ENCODE peak calls at places on chromosome 2, in four cellular contexts. L is NCI-H1105, O is H4, K is RPMI8226. S is an unnamed sample.

GRCh38 chr2:190929919-190930318 is 49.3 kb downstream of the GLS start:
- DNase-seq in L (no peak), O (no peak), K (no peak), S (no peak)

GRCh38 chr2:132627542-132627941 is 42.5 kb downstream of the LYPD1 start:
- DNase-seq in L (no peak), O (no peak), K (no peak), S (no peak)

GRCh38 chr2:183244300-183244849 is 120.1 kb downstream of the NUP35 start:
- DNase-seq in L (no peak), O (no peak), K (no peak), S (no peak)

GRCh38 chr2:168064011-168064998 is 183.1 kb downstream of the STK39 start:
- DNase-seq in L (no peak), O (no peak), K (no peak), S (no peak)

GRCh38 chr2:102055346-102055975 is 63.7 kb downstream of the IL1R2 start:
- DNase-seq in L (no peak), O (peak), K (no peak), S (no peak)

GRCh38 chr2:62409442-62409841 is 96.6 kb downstream of the TMEM17 start:
- DNase-seq in L (no peak), O (no peak), K (no peak), S (no peak)

GRCh38 chr2:207143474-207144190 is 22.1 kb downstream of the KLF7 start:
- DNase-seq in L (no peak), O (no peak), K (peak), S (peak)

GRCh38 chr2:37375721-37376399 is 31.4 kb downstream of the QPCT start:
- DNase-seq in L (no peak), O (no peak), K (peak), S (no peak)

GRCh38 chr2:100822587-100823248 is 2.8 kb downstream of the NPAS2 start:
- DNase-seq in L (no peak), O (no peak), K (no peak), S (no peak)

GRCh38 chr2:238700122-238700457 is 147.8 kb upstream of the TWIST2 start:
- DNase-seq in L (no peak), O (no peak), K (no peak), S (no peak)

GRCh38 chr2:84888401-84889276 is 7.8 kb upstream of the TRABD2A start:
- DNase-seq in L (no peak), O (peak), K (peak), S (peak)

GRCh38 chr2:104250635-104251034 is 603.3 kb upstream of the POU3F3 start:
- DNase-seq in L (no peak), O (no peak), K (no peak), S (no peak)

GRCh38 chr2:65453916-65454315 is 21.5 kb upstream of the SPRED2 start:
- DNase-seq in L (no peak), O (no peak), K (no peak), S (no peak)

GRCh38 chr2:226916662-226917061 is 80.8 kb downstream of the RHBDD1 start:
- DNase-seq in L (no peak), O (no peak), K (no peak), S (peak)

GRCh38 chr2:19474128-19474527 is 115.7 kb upstream of the OSR1 start:
- DNase-seq in L (no peak), O (peak), K (peak), S (peak)

GRCh38 chr2:164706522-164706921 is 85.2 kb upstream of the GRB14 start:
- DNase-seq in L (no peak), O (peak), K (no peak), S (no peak)

GRCh38 chr2:42171396-42171971 is 2.3 kb downstream of the EML4 start:
- DNase-seq in L (no peak), O (no peak), K (no peak), S (peak)

GRCh38 chr2:234241656-234242445 is 191.3 kb downstream of the SPP2 start:
- DNase-seq in L (no peak), O (peak), K (no peak), S (no peak)

GRCh38 chr2:234329202-234329930 is 167.5 kb downstream of the ARL4C start:
- DNase-seq in L (no peak), O (no peak), K (no peak), S (no peak)

GRCh38 chr2:182980652-182981051 is 57.6 kb downstream of the NCKAP1 start:
- DNase-seq in L (no peak), O (no peak), K (no peak), S (no peak)

S was measured in MM.1S.